ENCODE peak calls at places on chromosomes 3 and 15, in nine cellular contexts. G is dorsolateral prefrontal cortex, Q is AG04450, V is left lung, C is Panc1, I is endothelial cell of umbilical vein, S is AG04449, T is WTC11, R is Peyer's patch. H is an unnamed sample.

GRCh38 chr3:122921791-122922651 is 105.5 kb downstream of the SEMA5B start:
- DNase-seq in G (no peak), Q (no peak), V (no peak), C (no peak), I (no peak), S (no peak), T (peak), R (no peak), H (no peak)

GRCh38 chr15:87976552-87976951 is 280.0 kb downstream of the NTRK3 start:
- DNase-seq in G (no peak), Q (no peak), V (no peak), C (no peak), I (no peak), S (no peak), T (no peak), R (no peak), H (no peak)

GRCh38 chr15:61684749-61685467 is 375.3 kb downstream of the VPS13C start:
- DNase-seq in G (no peak), Q (no peak), V (no peak), C (no peak), I (no peak), S (no peak), T (no peak), R (no peak), H (no peak)

GRCh38 chr15:87394676-87395075 is 861.9 kb downstream of the NTRK3 start:
- DNase-seq in G (no peak), Q (no peak), V (no peak), C (no peak), I (no peak), S (no peak), T (no peak), R (no peak), H (no peak)

GRCh38 chr15:75043509-75044257 is 20.3 kb downstream of the PPCDC start:
- DNase-seq in G (peak), Q (peak), V (peak), C (no peak), I (peak), S (peak), T (no peak), R (peak), H (peak)

GRCh38 chr15:94395626-94396025 is 164.3 kb downstream of the MCTP2 start:
- DNase-seq in G (no peak), Q (peak), V (no peak), C (no peak), I (no peak), S (peak), T (no peak), R (no peak), H (no peak)

GRCh38 chr3:189953551-189953950 is 167.1 kb downstream of the P3H2 start:
- DNase-seq in G (no peak), Q (no peak), V (no peak), C (no peak), I (no peak), S (no peak), T (no peak), R (no peak), H (no peak)

GRCh38 chr15:100189849-100190248 is 151.9 kb downstream of the ADAMTS17 start:
- DNase-seq in G (no peak), Q (no peak), V (no peak), C (no peak), I (no peak), S (no peak), T (no peak), R (peak), H (no peak)

GRCh38 chr15:62125763-62126162 is 39.3 kb downstream of the C2CD4B start:
- DNase-seq in G (no peak), Q (no peak), V (no peak), C (no peak), I (peak), S (no peak), T (no peak), R (peak), H (no peak)

GRCh38 chr3:188205992-188206416 is 52.0 kb downstream of the LPP start:
- DNase-seq in G (no peak), Q (no peak), V (no peak), C (no peak), I (no peak), S (no peak), T (peak), R (peak), H (no peak)

GRCh38 chr15:74400313-74400850 is 32.9 kb upstream of the CYP11A1 start:
- DNase-seq in G (no peak), Q (no peak), V (no peak), C (no peak), I (no peak), S (no peak), T (no peak), R (no peak), H (no peak)

GRCh38 chr15:39300451-39301153 is 280.3 kb upstream of the THBS1 start:
- DNase-seq in G (no peak), Q (no peak), V (no peak), C (no peak), I (peak), S (no peak), T (no peak), R (no peak), H (no peak)

GRCh38 chr15:77612958-77613601 is 19.6 kb downstream of the LINGO1 start:
- DNase-seq in G (no peak), Q (no peak), V (no peak), C (no peak), I (no peak), S (no peak), T (no peak), R (no peak), H (no peak)

GRCh38 chr3:177371903-177372302 is 174.6 kb upstream of the TBL1XR1 start:
- DNase-seq in G (no peak), Q (no peak), V (no peak), C (no peak), I (no peak), S (no peak), T (no peak), R (no peak), H (no peak)

GRCh38 chr3:37925157-37925556 is 63.5 kb downstream of the CTDSPL start:
- DNase-seq in G (no peak), Q (no peak), V (no peak), C (no peak), I (no peak), S (no peak), T (no peak), R (no peak), H (no peak)

GRCh38 chr15:89103481-89104171 is 15.4 kb downstream of the ABHD2 start:
- DNase-seq in G (no peak), Q (no peak), V (no peak), C (no peak), I (no peak), S (no peak), T (no peak), R (no peak), H (no peak)

GRCh38 chr15:57017024-57017423 is 98.6 kb downstream of the TCF12 start:
- DNase-seq in G (no peak), Q (no peak), V (no peak), C (no peak), I (peak), S (no peak), T (no peak), R (no peak), H (no peak)

GRCh38 chr3:127492426-127492825 is 98.1 kb downstream of the TPRA1 start:
- DNase-seq in G (no peak), Q (no peak), V (no peak), C (no peak), I (no peak), S (no peak), T (no peak), R (no peak), H (no peak)

GRCh38 chr3:30606301-30607031 is at the start of gene TGFBR2:
- DNase-seq in G (peak), Q (peak), V (peak), C (peak), I (peak), S (peak), T (peak), R (peak), H (peak)

GRCh38 chr15:78873796-78874761 is 1.4 kb downstream of the MORF4L1 start:
- DNase-seq in G (no peak), Q (no peak), V (peak), C (no peak), I (no peak), S (no peak), T (no peak), R (peak), H (no peak)
- TF ChIP-seq CTCF in G (peak), Q (peak), V (no peak), C (peak), I (no peak), S (no peak), T (no peak), R (no peak), H (no peak)

DNA sequence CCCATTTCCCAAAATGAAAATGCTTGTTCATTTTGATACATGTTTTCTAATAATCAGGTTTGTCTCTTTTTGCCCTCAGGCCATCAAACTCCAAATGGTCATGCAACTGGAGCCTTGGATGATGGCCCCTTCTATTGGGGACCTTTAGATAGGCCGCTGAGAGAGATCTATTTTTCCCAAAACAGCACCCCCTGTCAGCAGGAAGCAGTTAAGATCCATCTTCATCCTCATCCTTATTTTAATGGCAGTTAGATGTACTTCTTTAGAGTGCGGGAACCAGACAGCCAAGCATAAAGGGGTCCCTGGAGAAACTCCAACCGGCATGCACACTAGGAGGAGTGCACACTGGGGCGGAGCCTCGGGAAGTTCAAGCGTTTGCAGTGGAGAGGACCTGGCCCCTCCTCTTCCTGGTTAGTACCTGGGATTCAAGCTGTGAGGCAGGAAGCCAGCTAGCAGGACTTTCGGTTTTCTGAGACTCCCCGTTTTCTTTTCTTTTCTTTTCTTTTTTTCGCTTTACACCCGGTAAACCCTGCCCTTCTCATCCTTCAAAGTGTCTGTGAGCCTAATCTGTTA is 31.9 kb upstream of the STRIT1 start:
- DNase-seq in G (no peak), Q (no peak), V (no peak), C (no peak), I (no peak), S (no peak), T (peak), R (peak), H (no peak)
- TF ChIP-seq CTCF in G (no peak), Q (peak), V (no peak), C (peak), I (no peak), S (no peak), T (no peak), R (no peak), H (no peak)

DNA sequence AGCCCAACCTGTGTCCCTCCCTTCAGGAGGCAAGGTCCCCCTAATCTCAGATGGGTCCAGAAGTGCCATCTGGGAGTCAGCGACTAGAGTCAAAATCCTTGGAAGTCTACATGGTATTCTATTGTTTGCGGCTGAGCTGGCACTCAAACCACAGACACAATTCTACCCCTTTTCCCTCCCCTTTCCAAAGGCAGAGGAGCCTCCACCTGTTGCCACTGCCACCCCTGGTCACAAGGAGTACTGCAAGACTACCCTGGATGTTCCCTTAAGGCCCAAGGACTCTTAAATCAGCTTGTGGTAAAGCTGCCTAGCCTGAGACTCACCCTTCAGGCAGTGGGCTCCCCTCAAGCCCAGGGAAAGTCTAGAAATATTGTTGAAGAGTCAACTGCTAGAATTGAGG is 4.3 kb upstream of the OR5H6 start:
- DNase-seq in G (no peak), Q (no peak), V (no peak), C (no peak), I (no peak), S (no peak), T (peak), R (no peak), H (no peak)
- TF ChIP-seq CTCF in G (no peak), Q (peak), V (no peak), C (no peak), I (peak), S (no peak), T (peak), R (no peak), H (no peak)

DNA sequence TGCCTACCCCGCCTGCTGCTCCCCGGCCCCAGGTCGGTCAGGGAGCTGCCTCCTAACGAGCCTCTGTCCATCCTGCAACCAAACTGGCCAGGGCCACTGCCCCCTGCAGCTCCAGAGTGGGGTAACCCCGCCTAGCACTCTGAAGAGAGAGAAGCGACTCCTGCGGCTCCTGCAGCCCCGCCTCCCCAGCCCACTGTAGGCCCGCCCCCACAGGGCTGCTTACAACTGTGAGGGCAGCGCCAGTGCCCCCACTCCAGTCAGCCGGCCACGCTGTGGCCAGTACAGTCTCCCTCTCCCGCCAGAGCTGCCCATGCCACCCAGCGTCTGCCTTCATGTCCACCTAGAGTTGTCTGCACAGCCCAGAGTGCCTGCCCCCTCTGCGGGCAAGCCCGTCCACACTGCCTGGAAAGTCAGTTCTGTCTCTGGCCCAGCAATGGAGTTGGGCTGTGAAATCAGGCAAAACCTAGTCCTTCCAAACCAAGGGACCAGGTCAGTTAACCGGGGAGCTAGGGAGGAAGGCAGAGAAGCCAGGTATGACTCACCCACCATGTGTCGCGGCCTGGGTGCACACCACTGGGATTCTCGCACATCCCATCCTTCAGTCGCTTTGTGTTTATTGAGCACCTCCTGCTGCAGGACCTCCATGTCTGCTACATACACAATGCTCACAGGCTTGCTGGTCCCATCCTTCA is 2.4 kb downstream of the UCN2 start:
- DNase-seq in G (no peak), Q (no peak), V (peak), C (no peak), I (peak), S (no peak), T (peak), R (peak), H (peak)
- TF ChIP-seq CTCF in G (no peak), Q (peak), V (no peak), C (no peak), I (no peak), S (peak), T (no peak), R (no peak), H (no peak)

GRCh38 chr15:90883526-90883931 is 775 bp upstream of the FES start:
- DNase-seq in G (no peak), Q (no peak), V (no peak), C (no peak), I (peak), S (no peak), T (no peak), R (no peak), H (no peak)
- TF ChIP-seq CTCF in G (no peak), Q (no peak), V (no peak), C (no peak), I (no peak), S (no peak), T (no peak), R (no peak), H (no peak)

GRCh38 chr3:53243165-53243564 is 12.7 kb downstream of the TKT start:
- DNase-seq in G (no peak), Q (no peak), V (no peak), C (no peak), I (peak), S (peak), T (peak), R (no peak), H (no peak)
- TF ChIP-seq CTCF in G (no peak), Q (no peak), V (no peak), C (no peak), I (no peak), S (peak), T (no peak), R (no peak), H (no peak)

GRCh38 chr3:8767667-8768363 is 1.6 kb downstream of the OXTR start:
- DNase-seq in G (no peak), Q (no peak), V (no peak), C (no peak), I (peak), S (no peak), T (peak), R (no peak), H (no peak)
- TF ChIP-seq CTCF in G (no peak), Q (no peak), V (no peak), C (no peak), I (no peak), S (peak), T (no peak), R (peak), H (peak)

GRCh38 chr3:157495846-157496245 is 7.4 kb downstream of the VEPH1 start:
- DNase-seq in G (no peak), Q (no peak), V (no peak), C (no peak), I (no peak), S (no peak), T (no peak), R (no peak), H (no peak)

GRCh38 chr3:157491136-157491535 is 12.1 kb downstream of the VEPH1 start:
- DNase-seq in G (no peak), Q (no peak), V (no peak), C (no peak), I (no peak), S (no peak), T (no peak), R (no peak), H (no peak)

GRCh38 chr3:157494581-157495281 is 8.5 kb downstream of the VEPH1 start:
- DNase-seq in G (no peak), Q (no peak), V (no peak), C (no peak), I (no peak), S (no peak), T (no peak), R (no peak), H (peak)

GRCh38 chr3:157498374-157498773 is 4.8 kb downstream of the VEPH1 start:
- DNase-seq in G (no peak), Q (no peak), V (no peak), C (no peak), I (no peak), S (no peak), T (no peak), R (no peak), H (no peak)

GRCh38 chr3:157493627-157494550 is 9.3 kb downstream of the VEPH1 start:
- DNase-seq in G (no peak), Q (no peak), V (no peak), C (peak), I (peak), S (no peak), T (no peak), R (no peak), H (no peak)
- TF ChIP-seq CTCF in G (peak), Q (peak), V (peak), C (peak), I (peak), S (peak), T (peak), R (peak), H (peak)

GRCh38 chr3:14602006-14602803 is 49.4 kb upstream of the CCDC174 start:
- DNase-seq in G (no peak), Q (no peak), V (no peak), C (no peak), I (no peak), S (no peak), T (peak), R (no peak), H (no peak)
- TF ChIP-seq CTCF in G (no peak), Q (peak), V (no peak), C (peak), I (peak), S (peak), T (no peak), R (no peak), H (no peak)

DNA sequence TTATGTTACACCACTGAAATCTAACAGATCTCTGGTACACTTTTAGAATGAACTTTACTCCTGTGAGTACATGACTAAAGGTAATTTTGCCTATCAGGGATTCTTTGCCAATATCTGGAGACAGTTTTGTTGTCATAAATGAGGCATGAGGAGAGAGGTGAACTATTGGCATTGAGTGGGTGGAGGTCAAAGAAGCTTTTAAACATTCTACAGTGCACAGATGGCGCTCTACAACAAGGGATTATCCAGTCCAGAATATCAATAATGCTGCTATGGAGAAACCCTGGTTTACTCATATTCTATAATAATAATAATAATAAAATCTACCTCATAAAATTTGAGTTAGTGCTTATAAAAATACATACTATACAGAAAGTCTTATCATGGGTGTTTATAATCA is 702.3 kb downstream of the SI start:
- DNase-seq in G (no peak), Q (no peak), V (no peak), C (no peak), I (no peak), S (no peak), T (no peak), R (no peak), H (no peak)
- TF ChIP-seq CTCF in G (no peak), Q (no peak), V (no peak), C (no peak), I (no peak), S (no peak), T (no peak), R (no peak), H (no peak)